ENCODE peak calls at places on chromosome 16, in nine cellular contexts. E is heart right ventricle, Y is tibial nerve, L is dorsolateral prefrontal cortex, X is adrenal gland, M is left ventricle myocardium inferior, P is OCI-LY7, T is GM23338, R is IMR-90. Q is an unnamed sample.
A peak's percentile ranks its signal among the peaks of the same experiment; 100 is the strongest.

GRCh38 chr16:30893744-30894539 is at the start of gene BCL7C:
- DNase-seq in L (peak; percentile 68), T (peak; percentile 93), M (peak; percentile 97), Y (peak; percentile 81), R (peak; percentile 80), X (peak; percentile 92), P (peak; percentile 83), E (peak; percentile 94), Q (peak; percentile 42)

GRCh38 chr16:88785106-88785924 is at the start of gene PIEZO1:
- DNase-seq in E (peak; percentile 72), M (peak; percentile 70), T (peak; percentile 54), Y (peak; percentile 58), P (peak; percentile 82), L (peak; percentile 63), X (peak; percentile 70), R (peak; percentile 52), Q (no peak)

GRCh38 chr16:3963203-3963602 is 82.7 kb upstream of the CREBBP start:
- DNase-seq in R (no peak), E (no peak), M (no peak), P (no peak), Y (no peak), L (no peak), T (peak; percentile 24), X (no peak), Q (no peak)

GRCh38 chr16:9469512-9469911 is 378.1 kb downstream of the HAPSTR1 start:
- DNase-seq in R (no peak), Y (no peak), E (no peak), L (no peak), T (no peak), X (no peak), M (no peak), P (no peak), Q (peak; percentile 28)

GRCh38 chr16:27811881-27812280 is 251.6 kb downstream of the GSG1L start:
- DNase-seq in Y (no peak), E (no peak), T (no peak), M (no peak), P (no peak), R (no peak), L (no peak), X (no peak), Q (no peak)

GRCh38 chr16:88005968-88006367 is 54.7 kb downstream of the BANP start:
- DNase-seq in L (no peak), R (no peak), X (no peak), E (no peak), T (no peak), M (no peak), P (no peak), Y (no peak), Q (no peak)

GRCh38 chr16:27748868-27749546 is 199.1 kb downstream of the KATNIP start:
- DNase-seq in T (peak; percentile 77), Y (peak; percentile 43), E (peak; percentile 20), L (no peak), P (peak; percentile 38), M (peak; percentile 21), R (peak; percentile 84), X (no peak), Q (peak; percentile 91)

GRCh38 chr16:74257061-74257460 is 39.6 kb upstream of the PSMD7 start:
- DNase-seq in R (no peak), Y (no peak), P (peak; percentile 10), T (no peak), X (no peak), E (no peak), M (no peak), L (no peak), Q (no peak)

GRCh38 chr16:10992797-10993196 is 48.4 kb downstream of the CLEC16A start:
- DNase-seq in P (no peak), X (peak; percentile 48), M (no peak), L (no peak), E (no peak), R (peak; percentile 93), Y (no peak), T (peak; percentile 21), Q (peak; percentile 16)

GRCh38 chr16:10992112-10992511 is 47.7 kb downstream of the CLEC16A start:
- DNase-seq in Y (no peak), X (no peak), M (no peak), T (no peak), R (peak; percentile 98), P (no peak), L (no peak), E (no peak), Q (no peak)

GRCh38 chr16:10995555-10995954 is 51.2 kb downstream of the CLEC16A start:
- DNase-seq in T (no peak), R (no peak), E (no peak), X (no peak), M (no peak), L (no peak), P (no peak), Y (no peak), Q (no peak)

GRCh38 chr16:10994571-10994970 is 50.2 kb downstream of the CLEC16A start:
- DNase-seq in M (no peak), R (no peak), L (no peak), X (no peak), P (no peak), T (no peak), Y (no peak), E (no peak), Q (no peak)

DNA sequence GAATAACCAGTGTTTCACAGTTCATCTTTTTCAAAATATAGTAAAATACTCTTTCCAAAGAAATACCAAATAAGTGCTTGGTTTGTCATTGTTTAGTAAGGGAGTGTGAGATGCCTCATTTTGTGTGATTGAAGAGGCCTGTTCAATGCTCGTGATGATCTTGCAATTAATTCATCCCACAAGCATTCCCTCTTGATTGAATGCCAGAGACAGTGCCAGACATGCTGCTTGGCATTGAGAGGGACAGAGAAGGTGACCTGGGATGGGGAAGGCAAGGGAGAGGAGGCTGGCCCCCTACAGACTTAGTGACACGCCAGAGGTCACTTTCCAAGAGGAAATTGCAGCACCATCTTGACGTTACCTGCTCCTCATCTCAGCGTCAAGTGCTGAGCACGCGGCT is 49.3 kb downstream of the CLEC16A start:
- DNase-seq in T (no peak), X (no peak), R (no peak), L (no peak), P (no peak), Y (no peak), M (no peak), E (no peak), Q (no peak)
- H3K4me3 ChIP-seq in T (no peak overlapping the region), X (no peak overlapping the region), R (no peak overlapping the region), L (no peak overlapping the region), P (no peak overlapping the region), Y (no peak overlapping the region), M (no peak overlapping the region), E (no peak overlapping the region), Q (no peak overlapping the region)

DNA sequence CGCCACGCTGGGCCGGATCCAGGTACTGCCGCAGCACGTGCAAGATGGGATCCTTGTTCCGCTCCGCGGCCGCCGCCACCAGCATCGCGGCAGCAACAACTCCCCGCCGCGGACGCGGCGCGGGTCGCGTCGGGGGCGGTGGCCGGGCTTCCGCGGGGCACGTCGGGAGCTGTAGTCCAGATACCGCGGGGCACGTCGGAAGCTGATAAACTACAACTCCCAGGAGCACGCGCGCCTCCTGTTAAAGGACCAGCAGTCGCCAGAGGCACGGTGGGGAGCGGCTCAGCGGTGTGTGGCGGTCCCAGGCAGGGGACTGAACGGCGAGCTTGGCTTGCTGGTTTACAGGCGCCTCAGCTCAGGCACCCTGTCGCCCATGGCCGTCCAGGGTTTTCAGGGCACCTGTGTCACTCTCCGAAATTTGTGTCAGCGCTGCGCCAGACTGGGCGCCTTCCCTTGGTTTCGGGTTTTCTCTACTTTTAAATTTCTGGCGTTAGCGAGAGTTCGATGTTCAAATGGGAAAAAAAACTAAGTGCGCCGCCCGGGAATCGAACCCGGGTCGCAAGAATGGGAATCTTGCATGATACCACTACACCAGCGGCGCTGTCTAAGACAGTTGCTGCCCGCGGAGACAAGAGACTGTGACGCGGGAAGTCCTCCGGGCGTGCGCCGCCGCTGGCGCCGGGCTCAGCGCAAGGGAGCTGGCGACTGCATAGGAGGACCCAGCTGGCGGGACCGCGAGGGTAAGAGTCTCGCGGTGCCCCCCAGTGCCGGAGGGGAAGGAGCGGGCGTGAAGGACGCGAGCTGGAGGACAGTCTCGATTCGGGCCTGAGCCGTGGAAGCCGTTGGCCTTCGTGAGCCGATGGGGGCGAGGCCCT is at the start of gene METTL26:
- DNase-seq in L (peak; percentile 100), T (peak; percentile 98), X (peak; percentile 94), R (peak; percentile 91), M (peak; percentile 97), E (peak; percentile 96), Y (peak; percentile 96), P (peak; percentile 96), Q (peak; percentile 76)
- TF ChIP-seq CTCF in L (peak; percentile 27), T (no peak), X (no peak), R (peak; percentile 12), M (no peak), E (no peak), Y (no peak), P (no peak), Q (no peak)

GRCh38 chr16:52549011-52549692 is 2.2 kb upstream of the TOX3 start:
- DNase-seq in R (no peak), T (peak; percentile 90), X (no peak), Y (no peak), P (no peak), E (no peak), L (no peak), M (no peak), Q (no peak)

GRCh38 chr16:52546291-52546941 is 527 bp downstream of the TOX3 start:
- DNase-seq in P (no peak), L (no peak), Y (no peak), R (no peak), X (no peak), E (no peak), M (no peak), T (peak; percentile 73), Q (no peak)

GRCh38 chr16:52547001-52547833 is at the start of gene TOX3:
- DNase-seq in P (no peak), X (no peak), R (no peak), Y (no peak), T (peak; percentile 64), M (no peak), E (no peak), L (no peak), Q (no peak)

GRCh38 chr16:52548261-52549010 is 1.5 kb upstream of the TOX3 start:
- DNase-seq in Y (no peak), M (no peak), T (peak; percentile 54), R (no peak), E (no peak), P (no peak), L (no peak), X (no peak), Q (no peak)

GRCh38 chr16:52547834-52548215 is 882 bp upstream of the TOX3 start:
- DNase-seq in M (no peak), X (no peak), Y (no peak), E (no peak), P (no peak), R (no peak), L (no peak), T (no peak), Q (no peak)
- H3K4me3 ChIP-seq in M (peak overlapping the region; percentile 58), X (no peak overlapping the region), Y (no peak overlapping the region), E (no peak overlapping the region), P (no peak overlapping the region), R (no peak overlapping the region), L (peak overlapping the region; percentile 70), T (peak overlapping the region; percentile 71), Q (no peak overlapping the region)

GRCh38 chr16:26457061-26457460 is 609.7 kb upstream of the C16orf82 start:
- DNase-seq in P (no peak), Y (no peak), X (no peak), L (no peak), R (no peak), T (no peak), M (no peak), E (peak; percentile 9), Q (no peak)

GRCh38 chr16:26456074-26456473 is 610.7 kb upstream of the C16orf82 start:
- DNase-seq in E (peak; percentile 8), Y (no peak), T (no peak), M (no peak), L (no peak), X (no peak), R (no peak), P (no peak), Q (no peak)

GRCh38 chr16:26454102-26454501 is 612.6 kb upstream of the C16orf82 start:
- DNase-seq in X (no peak), L (no peak), M (no peak), Y (no peak), R (no peak), E (no peak), P (no peak), T (no peak), Q (no peak)

GRCh38 chr16:26457896-26458295 is 608.8 kb upstream of the C16orf82 start:
- DNase-seq in M (no peak), Y (no peak), X (no peak), L (no peak), E (no peak), R (no peak), P (no peak), T (no peak), Q (no peak)

DNA sequence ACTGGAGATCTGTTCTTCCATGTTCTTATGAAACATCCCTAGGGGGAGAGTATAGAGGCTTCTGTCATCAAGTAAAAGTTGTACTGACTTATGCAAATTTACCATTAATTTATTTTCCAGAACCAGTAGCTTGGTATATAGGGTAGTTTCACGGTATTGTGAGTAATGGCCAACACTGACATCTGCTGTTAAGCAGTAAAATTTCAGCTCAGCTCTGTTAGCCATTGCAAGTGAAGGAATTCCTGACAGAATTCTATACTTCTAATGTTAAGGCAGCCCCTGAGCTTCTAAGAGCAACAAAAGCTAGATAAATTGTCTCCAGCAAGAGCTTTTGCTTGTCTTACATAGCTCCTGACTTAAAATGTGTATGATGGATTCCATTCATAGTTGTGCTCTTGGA is 613.5 kb upstream of the C16orf82 start:
- DNase-seq in M (no peak), P (peak; percentile 6), Y (no peak), X (no peak), E (no peak), R (no peak), L (no peak), T (peak; percentile 36), Q (no peak)
- TF ChIP-seq CTCF in M (no peak), P (peak; percentile 53), Y (no peak), X (no peak), E (peak; percentile 20), R (no peak), L (no peak), T (peak; percentile 53), Q (no peak)

Q was measured in retinal pigment epithelial cell.